ENCODE peak calls at places on chromosomes 11 and 22, in eight cellular contexts. Q, T, C, A, H, M, Y and E are unnamed samples.
A peak's percentile ranks its signal among the peaks of the same experiment; 100 is the strongest.

GRCh38 chr11:83241291-83241946 is 44.7 kb downstream of the CCDC90B start:
- DNase-seq in Q (peak; percentile 77), T (no peak), C (no peak), A (peak; percentile 64), H (peak; percentile 67), M (no peak), Y (no peak), E (peak; percentile 78)

GRCh38 chr11:61514050-61514917 is 5.7 kb downstream of the LRRC10B start:
- DNase-seq in Q (no peak), T (no peak), C (no peak), A (no peak), H (no peak), M (no peak), Y (no peak), E (no peak)

GRCh38 chr22:23068832-23069385 is 1.4 kb upstream of the GNAZ start:
- DNase-seq in Q (no peak), T (no peak), C (no peak), A (no peak), H (no peak), M (no peak), Y (no peak), E (no peak)

GRCh38 chr22:47171441-47172221 is 409.2 kb downstream of the TBC1D22A start:
- DNase-seq in Q (no peak), T (peak; percentile 6), C (no peak), A (no peak), H (no peak), M (no peak), Y (no peak), E (no peak)

GRCh38 chr11:77510095-77510494 is 36.2 kb upstream of the PAK1 start:
- DNase-seq in Q (no peak), T (no peak), C (no peak), A (no peak), H (no peak), M (no peak), Y (no peak), E (no peak)

GRCh38 chr11:24082860-24083259 is 414.0 kb upstream of the LUZP2 start:
- DNase-seq in Q (no peak), T (no peak), C (no peak), A (no peak), H (no peak), M (no peak), Y (no peak), E (no peak)

GRCh38 chr11:65036931-65037330 is 4.1 kb upstream of the SAC3D1 start:
- DNase-seq in Q (no peak), T (peak; percentile 54), C (no peak), A (no peak), H (no peak), M (no peak), Y (no peak), E (peak; percentile 63)

GRCh38 chr11:103714246-103714645 is 322.2 kb upstream of the DDI1 start:
- DNase-seq in Q (peak; percentile 75), T (no peak), C (no peak), A (no peak), H (peak; percentile 92), M (no peak), Y (no peak), E (no peak)

GRCh38 chr22:41501209-41501608 is 32.3 kb downstream of the ACO2 start:
- DNase-seq in Q (no peak), T (no peak), C (no peak), A (peak; percentile 33), H (no peak), M (no peak), Y (no peak), E (peak; percentile 49)

GRCh38 chr11:122727101-122727929 is 71.8 kb downstream of the UBASH3B start:
- DNase-seq in Q (no peak), T (no peak), C (no peak), A (no peak), H (no peak), M (peak; percentile 27), Y (no peak), E (peak; percentile 69)

GRCh38 chr22:27480487-27480886 is 321.1 kb downstream of the MN1 start:
- DNase-seq in Q (no peak), T (no peak), C (no peak), A (no peak), H (no peak), M (no peak), Y (no peak), E (no peak)

GRCh38 chr11:75013051-75013450 is 24.3 kb downstream of the NEU3 start:
- DNase-seq in Q (peak; percentile 45), T (no peak), C (no peak), A (no peak), H (no peak), M (no peak), Y (no peak), E (no peak)

GRCh38 chr11:36492724-36493304 is 17.3 kb downstream of the TRAF6 start:
- DNase-seq in Q (peak; percentile 63), T (no peak), C (no peak), A (peak; percentile 48), H (peak; percentile 75), M (peak; percentile 38), Y (no peak), E (peak; percentile 73)

GRCh38 chr22:17232406-17232805 is 13.2 kb upstream of the ADA2 start:
- DNase-seq in Q (no peak), T (no peak), C (no peak), A (no peak), H (no peak), M (no peak), Y (no peak), E (peak; percentile 70)

GRCh38 chr11:117795726-117796455 is 1.1 kb downstream of the DSCAML1 start:
- DNase-seq in Q (no peak), T (no peak), C (no peak), A (no peak), H (no peak), M (no peak), Y (no peak), E (no peak)

GRCh38 chr11:123111465-123111864 is 49.5 kb upstream of the HSPA8 start:
- DNase-seq in Q (peak; percentile 65), T (no peak), C (no peak), A (peak; percentile 47), H (peak; percentile 69), M (no peak), Y (no peak), E (peak; percentile 82)

GRCh38 chr11:63845305-63845704 is 6.4 kb downstream of the MARK2 start:
- DNase-seq in Q (peak; percentile 91), T (no peak), C (no peak), A (no peak), H (peak; percentile 64), M (no peak), Y (no peak), E (no peak)

GRCh38 chr11:11400635-11401232 is 47.7 kb upstream of the CSNK2A3 start:
- DNase-seq in Q (no peak), T (no peak), C (no peak), A (no peak), H (no peak), M (no peak), Y (no peak), E (no peak)

GRCh38 chr11:1938343-1939005 is 8.7 kb upstream of the MRPL23 start:
- DNase-seq in Q (no peak), T (peak; percentile 7), C (no peak), A (no peak), H (no peak), M (no peak), Y (no peak), E (no peak)

GRCh38 chr22:40183029-40183581 is 5.4 kb downstream of the TNRC6B start:
- DNase-seq in Q (peak; percentile 87), T (no peak), C (no peak), A (no peak), H (peak; percentile 90), M (no peak), Y (no peak), E (no peak)